ENCODE peak calls at places on chromosomes 16 and 17, in four cellular contexts. One of them, this sample, is unnamed.

GRCh38 chr17:72304859-72305258 is 184.0 kb downstream of the SOX9 start:
- DNase-seq in ascending aorta: no peak
- DNase-seq in breast epithelium: no peak
- DNase-seq in fibroblast of lung: no peak
- DNase-seq in this sample: no peak

GRCh38 chr16:4213721-4214120 is 28.2 kb downstream of the SRL start:
- DNase-seq in breast epithelium: peak; percentile 39
- DNase-seq in ascending aorta: no peak
- DNase-seq in fibroblast of lung: peak; percentile 24
- DNase-seq in this sample: no peak

GRCh38 chr17:66299721-66300120 is 2.7 kb upstream of the PRKCA start:
- DNase-seq in ascending aorta: no peak
- DNase-seq in fibroblast of lung: no peak
- DNase-seq in breast epithelium: no peak
- DNase-seq in this sample: no peak

GRCh38 chr17:31511176-31511540 is 119.7 kb downstream of the RAB11FIP4 start:
- DNase-seq in fibroblast of lung: no peak
- DNase-seq in breast epithelium: no peak
- DNase-seq in ascending aorta: no peak
- DNase-seq in this sample: no peak

GRCh38 chr16:56301391-56301850 is 110.1 kb downstream of the GNAO1 start:
- DNase-seq in breast epithelium: no peak
- DNase-seq in ascending aorta: no peak
- DNase-seq in fibroblast of lung: peak; percentile 75
- DNase-seq in this sample: no peak

GRCh38 chr16:4647661-4647965 is 23.0 kb downstream of the MGRN1 start:
- DNase-seq in fibroblast of lung: no peak
- DNase-seq in breast epithelium: no peak
- DNase-seq in ascending aorta: no peak
- DNase-seq in this sample: no peak

GRCh38 chr16:10978846-10979446 is 34.6 kb downstream of the CLEC16A start:
- DNase-seq in ascending aorta: no peak
- DNase-seq in breast epithelium: no peak
- DNase-seq in fibroblast of lung: no peak
- DNase-seq in this sample: no peak

GRCh38 chr17:6753565-6753964 is 2.3 kb upstream of the XAF1 start:
- DNase-seq in breast epithelium: no peak
- DNase-seq in ascending aorta: no peak
- DNase-seq in fibroblast of lung: peak; percentile 19
- DNase-seq in this sample: no peak

GRCh38 chr16:85211247-85211910 is 99.1 kb upstream of the CIBAR2 start:
- DNase-seq in breast epithelium: no peak
- DNase-seq in ascending aorta: no peak
- DNase-seq in fibroblast of lung: peak; percentile 87
- DNase-seq in this sample: peak; percentile 38

GRCh38 chr16:57468346-57468745 is 5.9 kb downstream of the POLR2C start:
- DNase-seq in ascending aorta: no peak
- DNase-seq in fibroblast of lung: no peak
- DNase-seq in breast epithelium: no peak
- DNase-seq in this sample: no peak

GRCh38 chr16:6032438-6032837 is 934.8 kb upstream of the EEF2KMT start:
- DNase-seq in ascending aorta: no peak
- DNase-seq in fibroblast of lung: no peak
- DNase-seq in breast epithelium: no peak
- DNase-seq in this sample: no peak

GRCh38 chr16:20348365-20349185 is 3.9 kb downstream of the UMOD start:
- DNase-seq in ascending aorta: no peak
- DNase-seq in fibroblast of lung: no peak
- DNase-seq in breast epithelium: no peak
- DNase-seq in this sample: no peak

GRCh38 chr16:85202631-85203461 is 90.6 kb upstream of the CIBAR2 start:
- DNase-seq in fibroblast of lung: peak; percentile 94
- DNase-seq in breast epithelium: peak; percentile 52
- DNase-seq in ascending aorta: no peak
- DNase-seq in this sample: no peak

GRCh38 chr17:74339537-74340195 is 13.6 kb downstream of the KIF19 start:
- DNase-seq in breast epithelium: no peak
- DNase-seq in ascending aorta: no peak
- DNase-seq in fibroblast of lung: no peak
- DNase-seq in this sample: no peak

DNA sequence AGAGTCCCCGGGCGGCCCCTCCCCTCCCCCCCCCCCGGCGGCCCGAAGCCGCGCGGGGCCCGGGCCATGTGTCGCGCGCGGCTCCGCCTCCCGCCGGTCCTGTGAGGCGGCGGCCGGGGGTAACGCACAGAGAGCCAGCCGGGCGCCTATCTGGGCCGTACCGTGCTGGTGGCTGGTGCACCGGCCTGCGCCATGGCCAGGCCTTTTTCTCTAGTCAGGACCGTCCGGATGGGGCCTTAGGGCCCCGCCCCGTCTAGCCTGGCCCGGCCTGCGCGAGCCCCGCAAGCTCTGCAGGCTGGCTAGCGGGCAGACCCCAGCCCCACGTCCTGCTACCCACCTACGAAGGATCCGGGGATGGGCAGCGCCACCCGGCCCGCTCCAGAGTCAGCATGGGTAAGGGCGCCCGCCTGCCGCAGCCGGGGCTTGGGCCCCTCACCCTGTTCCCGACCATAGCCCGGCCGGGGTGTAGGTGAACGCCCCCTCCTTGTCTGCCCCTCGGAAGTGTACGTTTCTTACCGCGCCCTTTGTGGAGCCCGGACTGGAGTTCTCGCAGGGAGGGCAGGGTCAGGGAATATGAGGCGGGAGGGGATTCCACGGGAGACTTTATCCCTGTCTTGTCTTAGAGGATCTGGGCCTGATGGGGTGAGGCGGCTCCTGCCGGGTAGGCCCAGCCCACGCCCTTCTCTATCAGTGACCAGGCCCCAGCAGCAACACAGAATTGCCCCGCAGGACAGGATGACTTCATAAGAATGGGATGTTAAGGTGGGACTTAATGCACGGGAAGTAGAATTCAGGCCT is at the start of gene CENPT:
- DNase-seq in ascending aorta: no peak
- DNase-seq in breast epithelium: peak; percentile 41
- DNase-seq in fibroblast of lung: peak; percentile 87
- DNase-seq in this sample: peak; percentile 78
- H3K4me1 ChIP-seq in ascending aorta: peaks cover 42% of the 10 kb centered on the region
- H3K4me1 ChIP-seq in breast epithelium: peaks cover 31% of the 10 kb centered on the region
- H3K4me1 ChIP-seq in fibroblast of lung: peaks cover 19% of the 10 kb centered on the region
- H3K4me1 ChIP-seq in this sample: peaks cover 35% of the 10 kb centered on the region

DNA sequence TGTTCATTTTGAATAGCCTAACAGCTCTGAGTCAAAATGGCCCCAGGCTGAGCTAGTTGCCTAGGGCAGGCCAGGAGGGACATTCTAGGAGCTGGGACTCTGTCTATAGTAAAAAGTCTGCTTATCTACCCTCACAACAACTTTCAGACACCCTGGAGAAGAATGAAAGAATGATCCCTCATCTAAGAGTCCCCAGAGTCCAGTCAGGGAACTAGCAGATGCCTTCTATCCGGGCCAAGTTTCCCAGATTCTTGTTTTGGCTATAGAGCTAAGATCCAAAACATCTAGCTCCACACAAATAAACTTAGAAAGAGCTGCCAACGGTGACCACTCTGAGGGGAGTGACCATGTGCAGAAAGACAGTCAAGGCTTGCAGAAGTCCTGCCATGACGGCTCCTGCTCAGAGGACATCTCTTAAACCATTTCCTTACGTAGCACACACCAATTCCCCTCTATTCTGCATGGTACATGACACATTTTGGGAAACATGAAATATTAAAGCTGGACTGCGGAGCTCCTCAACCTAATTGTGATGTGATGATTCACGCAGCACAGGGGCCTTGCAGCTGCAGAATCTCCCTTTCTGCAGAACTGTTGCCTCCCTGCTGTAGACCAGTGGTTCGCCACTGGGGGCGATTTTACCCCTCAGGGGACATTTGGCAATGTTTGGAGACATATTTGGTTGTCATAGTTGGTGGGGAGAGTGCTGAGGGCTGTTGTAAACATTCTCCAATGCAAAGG is 24.2 kb downstream of the FAM20A start:
- DNase-seq in ascending aorta: no peak
- DNase-seq in breast epithelium: no peak
- DNase-seq in fibroblast of lung: no peak
- DNase-seq in this sample: no peak
- H3K4me1 ChIP-seq in ascending aorta: no peaks in the 10 kb centered on the region
- H3K4me1 ChIP-seq in breast epithelium: peaks cover 7% of the 10 kb centered on the region
- H3K4me1 ChIP-seq in fibroblast of lung: peaks cover 3% of the 10 kb centered on the region
- H3K4me1 ChIP-seq in this sample: no peaks in the 10 kb centered on the region

DNA sequence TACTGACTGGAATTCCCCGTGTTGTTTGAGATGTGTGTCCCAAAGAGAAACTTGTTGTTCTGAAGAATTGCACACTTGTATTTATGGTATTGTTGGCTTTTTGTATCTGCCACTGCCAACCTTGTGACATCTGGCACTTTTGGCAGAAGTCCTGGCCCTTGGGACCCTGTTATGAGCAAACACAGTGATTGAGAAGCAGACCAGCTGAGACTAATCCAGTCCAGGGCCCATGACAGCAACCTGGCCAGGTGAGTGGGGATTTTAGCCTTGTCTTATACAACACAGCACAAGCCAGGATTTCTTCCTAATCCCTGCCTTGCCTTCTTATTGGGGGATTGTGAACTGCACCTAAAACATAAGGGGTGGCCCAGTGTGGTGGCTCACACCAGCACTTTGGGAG is 80.0 kb downstream of the NTN1 start:
- DNase-seq in breast epithelium: no peak
- DNase-seq in fibroblast of lung: no peak
- DNase-seq in ascending aorta: no peak
- DNase-seq in this sample: no peak
- H3K4me1 ChIP-seq in breast epithelium: no peaks in the 10 kb centered on the region
- H3K4me1 ChIP-seq in fibroblast of lung: no peaks in the 10 kb centered on the region
- H3K4me1 ChIP-seq in ascending aorta: peaks cover 4% of the 10 kb centered on the region
- H3K4me1 ChIP-seq in this sample: no peaks in the 10 kb centered on the region

GRCh38 chr16:29742683-29743275 is 3.0 kb downstream of the C16orf54 start:
- DNase-seq in breast epithelium: no peak
- DNase-seq in fibroblast of lung: no peak
- DNase-seq in ascending aorta: no peak
- DNase-seq in this sample: no peak
- H3K4me1 ChIP-seq in breast epithelium: no peaks in the 10 kb centered on the region
- H3K4me1 ChIP-seq in fibroblast of lung: no peaks in the 10 kb centered on the region
- H3K4me1 ChIP-seq in ascending aorta: no peaks in the 10 kb centered on the region
- H3K4me1 ChIP-seq in this sample: no peaks in the 10 kb centered on the region

DNA sequence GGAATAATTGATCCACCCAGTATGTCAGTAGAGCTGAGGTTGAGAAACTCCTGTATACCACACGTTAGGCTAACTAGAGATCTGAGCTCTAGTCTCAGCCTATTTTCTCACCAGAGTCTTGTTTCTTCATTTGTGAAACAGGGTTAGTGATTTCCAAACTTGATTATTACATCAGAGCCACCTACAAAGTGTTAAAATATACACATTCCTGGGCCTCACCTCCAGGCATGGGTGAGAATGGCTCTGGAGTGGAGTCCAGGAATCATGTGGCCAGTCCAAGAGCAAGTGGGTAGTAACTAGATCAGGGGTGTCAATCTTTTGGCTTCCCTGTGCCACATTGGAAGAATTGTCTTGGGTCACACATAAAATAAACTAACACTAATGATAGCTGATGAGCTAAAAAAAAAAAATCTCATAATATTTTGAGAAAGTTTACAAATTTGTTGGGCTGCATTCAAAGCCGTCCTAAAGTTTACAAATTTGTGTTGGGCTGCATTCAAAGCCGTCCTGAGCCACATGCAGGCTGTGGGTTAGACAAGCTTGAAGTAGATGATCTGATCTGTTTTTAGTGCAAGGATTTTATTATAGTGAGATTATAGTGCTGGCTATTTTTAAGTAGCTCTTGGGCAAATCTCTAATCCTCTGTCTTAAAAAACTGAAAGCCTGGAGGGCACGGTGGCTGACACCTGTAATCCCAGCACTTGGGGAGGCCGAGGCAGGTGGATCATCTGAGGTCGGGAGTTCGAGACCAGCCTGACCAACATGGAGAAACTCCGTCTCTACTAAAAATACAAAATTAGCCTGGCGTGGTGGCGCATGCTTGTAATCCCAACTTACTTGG is 20.4 kb downstream of the PRCD start:
- DNase-seq in fibroblast of lung: no peak
- DNase-seq in breast epithelium: no peak
- DNase-seq in ascending aorta: no peak
- DNase-seq in this sample: no peak
- H3K4me1 ChIP-seq in fibroblast of lung: peaks cover 17% of the 10 kb centered on the region
- H3K4me1 ChIP-seq in breast epithelium: peaks cover 40% of the 10 kb centered on the region
- H3K4me1 ChIP-seq in ascending aorta: peaks cover 4% of the 10 kb centered on the region
- H3K4me1 ChIP-seq in this sample: peaks cover 54% of the 10 kb centered on the region

GRCh38 chr17:47840742-47841487 is at the start of gene SCRN2:
- DNase-seq in breast epithelium: peak; percentile 88
- DNase-seq in ascending aorta: peak; percentile 30
- DNase-seq in fibroblast of lung: peak; percentile 66
- DNase-seq in this sample: peak; percentile 82

GRCh38 chr17:47841488-47842308 is 625 bp upstream of the SCRN2 start:
- DNase-seq in ascending aorta: no peak
- DNase-seq in fibroblast of lung: no peak
- DNase-seq in breast epithelium: no peak
- DNase-seq in this sample: no peak

GRCh38 chr17:47838636-47839035 is 2.4 kb downstream of the SCRN2 start:
- DNase-seq in breast epithelium: no peak
- DNase-seq in ascending aorta: no peak
- DNase-seq in fibroblast of lung: no peak
- DNase-seq in this sample: no peak

GRCh38 chr17:47839071-47839470 is 2.0 kb downstream of the SCRN2 start:
- DNase-seq in breast epithelium: no peak
- DNase-seq in ascending aorta: no peak
- DNase-seq in fibroblast of lung: no peak
- DNase-seq in this sample: no peak

DNA sequence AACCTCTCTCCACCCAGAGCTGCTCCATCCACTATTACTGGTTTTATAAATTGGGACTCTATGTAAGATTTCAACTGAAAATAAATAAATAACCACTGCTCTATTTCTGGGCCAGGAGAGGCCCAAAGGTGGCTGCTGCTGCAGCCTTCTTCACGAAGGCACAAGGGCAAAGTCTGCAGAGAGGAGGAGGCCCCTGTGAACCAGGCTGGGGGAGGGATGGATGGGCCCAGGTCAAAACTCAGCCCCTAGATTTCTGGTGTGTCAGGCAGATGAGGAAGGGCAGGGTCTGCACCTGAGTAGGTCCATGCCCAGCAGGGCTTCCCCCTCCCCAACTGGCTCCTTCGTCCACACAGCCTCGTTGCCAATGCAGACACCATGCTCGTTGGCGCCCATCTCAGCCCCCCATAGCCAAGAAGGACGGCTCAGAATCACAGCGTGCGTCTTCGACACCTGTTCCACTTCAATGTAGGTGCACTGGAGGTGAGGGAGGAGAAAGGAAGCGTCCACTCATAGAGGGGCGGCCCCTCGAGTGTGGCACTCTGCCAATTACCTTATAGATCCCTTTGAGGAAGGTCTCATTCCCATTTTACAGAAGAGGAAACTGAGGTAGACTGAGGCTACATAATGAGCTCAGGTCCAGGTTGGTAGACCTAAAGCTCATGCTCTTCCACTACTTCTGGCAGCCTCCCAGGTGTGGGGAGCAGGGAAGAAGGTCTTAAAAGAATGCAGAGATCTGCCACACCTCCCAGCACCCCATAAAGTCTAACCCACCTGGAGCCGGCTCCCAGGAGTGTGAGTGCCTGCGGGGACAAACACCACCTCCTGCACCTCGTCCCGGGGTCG is 953 bp downstream of the SCRN2 start:
- DNase-seq in fibroblast of lung: no peak
- DNase-seq in ascending aorta: no peak
- DNase-seq in breast epithelium: no peak
- DNase-seq in this sample: no peak
- H3K4me1 ChIP-seq in fibroblast of lung: peaks cover 7% of the 10 kb centered on the region
- H3K4me1 ChIP-seq in ascending aorta: peaks cover 6% of the 10 kb centered on the region
- H3K4me1 ChIP-seq in breast epithelium: peaks cover 21% of the 10 kb centered on the region
- H3K4me1 ChIP-seq in this sample: peaks cover 56% of the 10 kb centered on the region

This sample was measured in mammary epithelial cell.